ENCODE peak calls at places on chromosomes 3 and 15, in seven cellular contexts. W is H1, E is mesenchymal stem cell, J is IMR-90, T is neuronal stem cell, P is trophoblast cell, Z is H9. X is an unnamed sample.

GRCh38 chr15:38690737-38691332 is 126.2 kb upstream of the RASGRP1 start:
- DNase-seq in E (peak), J (peak), P (peak), Z (peak), W (peak), T (peak), X (peak)

GRCh38 chr3:21436846-21437245 is 314.2 kb downstream of the ZNF385D start:
- DNase-seq in J (no peak), P (no peak), E (no peak), Z (no peak), T (no peak), W (no peak), X (peak)

GRCh38 chr3:129046732-129047552 is 13.6 kb upstream of the GP9 start:
- DNase-seq in E (no peak), T (no peak), Z (no peak), J (no peak), W (no peak), P (no peak), X (no peak)

GRCh38 chr15:65856821-65857455 is 12.4 kb upstream of the RAB11A start:
- DNase-seq in E (peak), W (no peak), Z (peak), T (peak), J (peak), P (peak), X (peak)

GRCh38 chr3:71247221-71247947 is 336.1 kb downstream of the FOXP1 start:
- DNase-seq in P (no peak), T (no peak), E (no peak), Z (peak), W (no peak), J (peak), X (peak)

GRCh38 chr15:94182883-94183282 is 48.5 kb upstream of the MCTP2 start:
- DNase-seq in W (no peak), E (no peak), T (no peak), J (no peak), P (no peak), Z (no peak), X (no peak)

GRCh38 chr3:133506215-133506901 is 67.1 kb upstream of the CDV3 start:
- DNase-seq in W (no peak), T (no peak), E (no peak), P (no peak), J (no peak), Z (no peak), X (no peak)

GRCh38 chr3:113113361-113113760 is 98.0 kb upstream of the BOC start:
- DNase-seq in T (no peak), Z (no peak), E (no peak), W (no peak), P (no peak), J (no peak), X (no peak)

GRCh38 chr15:67196672-67197363 is 57.6 kb downstream of the AAGAB start:
- DNase-seq in T (no peak), W (no peak), E (peak), Z (no peak), J (peak), P (peak), X (no peak)

GRCh38 chr3:133941390-133941789 is 45.7 kb upstream of the RAB6B start:
- DNase-seq in W (no peak), T (no peak), Z (peak), J (peak), E (no peak), P (no peak), X (no peak)

GRCh38 chr15:80940851-80941250 is 48.8 kb downstream of the MESD start:
- DNase-seq in T (no peak), P (no peak), W (no peak), E (no peak), Z (no peak), J (no peak), X (no peak)

GRCh38 chr3:183591881-183592521 is 36.5 kb upstream of the KLHL6 start:
- DNase-seq in E (no peak), J (no peak), Z (no peak), W (no peak), P (peak), T (no peak), X (peak)

GRCh38 chr3:186380622-186381380 is 18.8 kb upstream of the DGKG start:
- DNase-seq in W (no peak), Z (no peak), J (peak), E (no peak), P (no peak), T (no peak), X (no peak)

GRCh38 chr15:48559270-48559669 is 86.2 kb downstream of the FBN1 start:
- DNase-seq in J (peak), P (no peak), W (no peak), E (peak), Z (no peak), T (peak), X (peak)

GRCh38 chr3:23629181-23629893 is 176.4 kb upstream of the UBE2E1 start:
- DNase-seq in J (peak), Z (no peak), T (no peak), W (no peak), P (peak), E (peak), X (peak)

GRCh38 chr15:90086868-90087268 is 15.4 kb downstream of the IDH2 start:
- DNase-seq in E (peak), W (no peak), J (peak), P (peak), T (no peak), Z (peak), X (peak)

GRCh38 chr3:69770219-69770618 is 31.0 kb downstream of the MITF start:
- DNase-seq in J (peak), E (no peak), P (peak), Z (no peak), W (no peak), T (no peak), X (peak)

GRCh38 chr3:42371776-42372175 is 38.6 kb downstream of the LYZL4 start:
- DNase-seq in W (no peak), J (no peak), E (no peak), Z (no peak), T (no peak), P (no peak), X (no peak)

GRCh38 chr15:23877502-23878412 is 190.7 kb upstream of the NDN start:
- DNase-seq in W (no peak), J (no peak), E (peak), Z (peak), P (peak), T (peak), X (peak)

GRCh38 chr3:63521657-63522056 is 130.8 kb upstream of the SNTN start:
- DNase-seq in E (no peak), W (no peak), T (no peak), J (no peak), P (no peak), Z (no peak), X (no peak)

GRCh38 chr15:74396445-74397238 is 29.2 kb upstream of the CYP11A1 start:
- DNase-seq in J (peak), Z (no peak), P (peak), T (no peak), E (no peak), W (no peak), X (peak)

GRCh38 chr15:99126195-99126594 is 21.3 kb downstream of the SYNM start:
- DNase-seq in J (no peak), Z (no peak), W (no peak), T (no peak), E (no peak), P (no peak), X (peak)

GRCh38 chr3:170848294-170848917 is 21.6 kb downstream of the RPL22L1 start:
- DNase-seq in E (peak), W (no peak), T (no peak), Z (no peak), P (peak), J (peak), X (no peak)

GRCh38 chr15:29682361-29682760 is 139.9 kb downstream of the TJP1 start:
- DNase-seq in Z (no peak), E (no peak), W (no peak), J (no peak), T (no peak), P (no peak), X (no peak)

GRCh38 chr3:29644261-29644660 is 363.4 kb downstream of the RBMS3 start:
- DNase-seq in P (no peak), Z (no peak), T (no peak), E (no peak), J (no peak), W (no peak), X (no peak)

GRCh38 chr15:39785139-39785538 is 2.5 kb upstream of the FSIP1 start:
- DNase-seq in W (no peak), P (no peak), J (no peak), Z (no peak), E (no peak), T (no peak), X (peak)

GRCh38 chr3:78139166-78139565 is 1099.3 kb downstream of the ROBO2 start:
- DNase-seq in Z (no peak), P (no peak), T (no peak), J (peak), W (no peak), E (peak), X (no peak)

GRCh38 chr3:161914703-161915102 is 418.1 kb downstream of the OTOL1 start:
- DNase-seq in T (peak), E (peak), W (peak), P (no peak), J (peak), Z (peak), X (peak)

DNA sequence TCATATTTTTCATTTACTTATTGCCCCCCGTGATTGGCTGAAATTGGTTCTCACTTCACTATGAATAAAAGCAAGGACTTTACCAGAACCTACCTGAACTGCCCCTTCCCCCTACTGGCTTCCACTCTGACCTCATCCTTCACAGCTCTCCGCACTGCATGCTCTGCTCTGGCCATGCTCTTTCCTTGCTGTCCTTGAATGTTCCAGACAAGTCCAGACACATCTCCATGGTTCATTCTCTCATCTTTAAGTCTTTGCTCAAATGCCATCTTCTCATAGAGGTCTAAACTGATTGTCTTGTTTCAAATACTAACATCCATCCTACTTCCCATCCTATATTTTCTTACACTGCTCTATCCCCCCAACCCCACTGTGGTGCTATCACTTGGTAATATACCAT is 129.4 kb downstream of the CHST2 start:
- DNase-seq in E (no peak), P (no peak), Z (no peak), J (no peak), T (no peak), W (no peak), X (no peak)
- H4K8ac ChIP-seq in E (no peak), P (no peak), Z (no peak), J (no peak), T (no peak), W (no peak), X (no peak)

DNA sequence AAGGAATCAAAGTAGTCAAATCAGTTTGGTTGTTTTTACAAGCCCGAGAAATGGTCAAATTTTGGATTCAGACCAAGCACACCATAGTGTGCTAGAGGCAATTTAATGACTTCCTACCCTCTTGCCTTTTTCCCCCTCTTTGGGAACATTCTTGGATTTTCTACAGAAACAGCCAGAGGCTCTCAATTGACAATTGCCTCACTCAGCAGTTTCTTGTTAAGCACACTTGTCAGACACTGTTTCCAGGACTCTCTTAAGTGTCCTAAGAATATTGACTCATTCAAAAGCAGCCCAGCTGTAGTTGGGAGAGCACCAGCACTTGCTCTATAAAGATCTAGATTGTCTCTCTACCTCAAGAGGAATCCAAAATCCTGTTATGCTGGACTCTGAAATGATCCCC is 1.5 kb upstream of the SLC35G2 start:
- DNase-seq in Z (no peak), P (no peak), W (no peak), J (peak), T (no peak), E (peak), X (no peak)
- H3K27ac ChIP-seq in Z (no peak), P (no peak), W (no peak), J (no peak), T (no peak), E (no peak), X (no peak)

DNA sequence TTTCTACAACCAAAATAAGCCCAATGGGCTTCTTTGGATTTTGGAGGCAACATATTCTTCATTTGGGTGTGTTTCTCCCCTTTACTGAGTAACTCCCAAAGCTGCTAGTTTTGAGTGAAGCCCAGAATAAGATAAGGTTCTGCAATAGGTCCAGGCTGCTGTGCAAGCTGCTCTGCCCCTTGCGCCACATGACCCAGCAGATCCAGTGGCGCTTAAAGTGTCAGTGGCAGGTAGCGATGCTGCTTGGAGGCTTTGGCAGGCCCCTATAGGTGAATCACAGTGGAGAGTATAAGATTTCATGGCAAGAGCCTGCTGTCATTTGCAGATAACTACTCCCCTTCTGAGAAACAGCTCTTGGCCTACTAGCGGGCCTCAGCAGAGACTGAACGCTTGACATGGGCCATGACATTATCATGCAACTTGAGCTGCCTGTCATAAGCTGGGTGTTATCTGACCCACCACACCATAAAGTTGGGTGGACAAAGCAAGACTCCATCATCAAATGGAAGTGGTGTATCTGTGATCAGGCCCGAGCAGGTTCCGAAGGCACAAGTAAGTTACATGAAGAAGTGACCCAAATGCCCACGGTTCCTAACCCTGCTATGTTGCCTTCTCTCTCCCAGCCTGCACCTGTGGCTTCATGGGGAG is 88.4 kb upstream of the OXTR start:
- DNase-seq in J (no peak), Z (no peak), T (no peak), E (no peak), W (no peak), P (no peak), X (no peak)
- H4K8ac ChIP-seq in J (no peak), Z (no peak), T (no peak), E (no peak), W (no peak), P (no peak), X (no peak)

GRCh38 chr3:171876651-171877272 is 33.6 kb downstream of the TMEM212 start:
- DNase-seq in Z (no peak), P (peak), T (no peak), J (peak), W (no peak), E (peak), X (no peak)

GRCh38 chr3:171874879-171875278 is 31.7 kb downstream of the TMEM212 start:
- DNase-seq in J (no peak), W (no peak), P (peak), Z (no peak), T (no peak), E (peak), X (no peak)

GRCh38 chr3:171873561-171873960 is 30.4 kb downstream of the TMEM212 start:
- DNase-seq in E (peak), T (no peak), W (no peak), J (peak), P (peak), Z (no peak), X (no peak)

GRCh38 chr3:171874251-171874679 is 31.1 kb downstream of the TMEM212 start:
- DNase-seq in Z (no peak), P (peak), W (peak), J (peak), E (peak), T (no peak), X (peak)

DNA sequence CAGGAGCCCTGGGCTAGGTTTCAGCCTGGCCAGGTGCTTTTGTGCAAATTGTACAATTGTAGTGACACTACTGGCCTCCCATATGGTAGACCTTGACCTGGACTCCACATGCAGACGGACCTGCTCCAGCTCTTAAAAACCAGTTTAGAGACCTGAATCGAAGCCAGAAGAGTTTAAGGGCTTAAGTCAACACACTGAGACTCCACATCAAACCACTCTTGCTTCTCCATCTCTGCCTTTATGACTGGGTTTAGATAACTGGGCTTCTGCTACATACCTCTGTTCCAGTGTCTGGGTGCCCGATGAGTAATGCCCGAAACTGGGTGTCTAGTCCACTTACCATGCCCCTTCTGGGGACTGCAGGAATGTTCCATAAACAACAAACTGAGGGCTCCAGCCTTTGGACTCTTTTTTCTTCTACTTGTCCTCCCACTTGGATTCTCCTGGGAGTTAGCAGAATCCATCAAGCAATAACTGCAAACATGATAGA is 32.8 kb downstream of the TMEM212 start:
- DNase-seq in Z (no peak), W (no peak), P (peak), J (peak), E (peak), T (no peak), X (no peak)
- H3K27ac ChIP-seq in Z (no peak), W (no peak), P (peak), J (peak), E (peak), T (no peak), X (no peak)

DNA sequence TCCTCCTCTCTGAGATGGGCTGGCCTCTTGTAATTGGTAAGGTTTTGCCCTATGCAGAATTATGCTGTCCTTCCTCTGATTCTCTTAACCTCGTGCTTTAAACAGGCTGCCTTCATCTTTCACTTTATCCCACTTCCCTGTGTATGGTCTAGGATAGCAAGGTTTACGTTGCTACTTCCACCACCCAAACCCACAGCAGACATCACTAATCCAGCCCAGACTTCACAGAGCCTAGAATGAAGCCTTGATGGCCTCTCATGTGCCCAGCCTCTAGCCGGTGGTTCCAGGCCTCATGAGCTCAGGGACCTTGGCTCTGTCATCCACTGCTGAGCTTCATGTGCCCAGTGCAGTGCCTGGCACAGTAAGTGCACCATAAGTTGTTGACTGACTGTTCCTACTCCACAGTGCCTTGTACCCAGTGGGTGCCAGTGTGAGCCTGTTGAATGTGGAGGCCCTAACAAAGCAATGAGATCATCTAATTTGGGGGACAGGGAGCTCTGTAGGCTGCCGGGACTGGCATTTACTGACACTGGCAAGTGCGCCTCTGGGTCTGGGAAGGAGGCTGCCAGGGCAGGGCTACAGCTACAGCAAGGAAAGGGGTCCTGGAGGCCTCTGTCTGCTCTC is 12.5 kb downstream of the SLC6A6 start:
- DNase-seq in E (peak), Z (no peak), J (no peak), W (no peak), P (no peak), T (no peak), X (no peak)
- H4K8ac ChIP-seq in E (peak), Z (no peak), J (peak), W (no peak), P (no peak), T (no peak), X (no peak)

GRCh38 chr15:72536506-72536905 is 62.4 kb downstream of the ARIH1 start:
- DNase-seq in P (peak), T (no peak), E (no peak), W (no peak), Z (no peak), J (no peak), X (no peak)
- H3K27ac ChIP-seq in P (no peak), T (no peak), E (no peak), W (no peak), Z (no peak), J (no peak), X (no peak)

DNA sequence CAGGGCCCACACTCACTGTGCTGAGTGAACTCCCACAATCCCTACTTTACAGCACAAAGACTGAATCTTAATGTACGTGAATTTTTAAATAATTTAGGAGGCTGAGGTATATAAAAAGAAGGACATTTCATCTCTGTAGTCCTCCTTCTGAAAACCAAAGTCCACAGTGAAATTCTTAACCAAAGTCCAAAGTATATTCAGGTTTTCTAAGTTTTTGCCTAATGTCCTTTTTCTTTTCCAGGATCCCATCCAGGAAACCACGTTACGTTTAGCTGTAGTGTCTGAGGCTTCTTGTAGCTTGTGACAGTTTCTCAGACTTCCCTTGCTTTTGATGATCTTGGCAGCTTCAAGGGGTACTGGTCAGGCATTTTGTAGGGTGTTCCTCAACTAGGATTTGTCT is 44.5 kb downstream of the SCAP start:
- DNase-seq in T (no peak), J (no peak), P (no peak), W (no peak), E (no peak), Z (no peak), X (no peak)
- H4K8ac ChIP-seq in T (no peak), J (no peak), P (no peak), W (no peak), E (no peak), Z (no peak), X (no peak)

GRCh38 chr15:88376574-88377174 is 90.5 kb downstream of the MRPL46 start:
- DNase-seq in P (peak), E (no peak), T (no peak), W (no peak), Z (no peak), J (peak), X (no peak)
- H3K27ac ChIP-seq in P (no peak), E (no peak), T (no peak), W (no peak), Z (no peak), J (no peak), X (no peak)

DNA sequence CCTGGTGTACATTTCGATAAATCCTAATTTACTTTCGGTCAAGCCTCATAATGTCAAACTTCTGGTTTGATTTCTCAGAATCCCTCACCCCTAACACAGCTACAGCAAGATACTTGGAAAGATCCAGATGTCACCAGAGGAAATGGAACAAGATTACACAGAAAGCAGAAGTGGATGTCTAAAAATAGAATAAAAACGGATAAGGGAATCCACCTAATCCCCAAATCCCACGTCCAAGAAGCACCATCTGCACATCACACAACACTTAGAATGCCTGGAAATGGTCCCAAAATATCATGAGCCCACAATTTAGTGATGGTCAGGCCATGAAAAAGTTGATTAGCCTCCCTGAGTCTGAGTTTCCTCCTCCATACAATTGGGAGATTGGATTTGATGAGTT is 61.7 kb downstream of the AGTR1 start:
- DNase-seq in P (no peak), Z (no peak), E (no peak), T (no peak), J (no peak), W (no peak), X (no peak)
- H4K8ac ChIP-seq in P (no peak), Z (no peak), E (no peak), T (no peak), J (no peak), W (no peak), X (no peak)